ENCODE peak calls at places on chromosomes 3 and 15, in nine cellular contexts. F, H, X, T, K, Y, G, R and A are unnamed samples.
A peak's percentile ranks its signal among the peaks of the same experiment; 100 is the strongest.

GRCh38 chr15:64800476-64800875 is 25.0 kb downstream of the PIF1 start:
- DNase-seq in F (no peak), H (no peak), X (no peak), T (peak; percentile 33), K (no peak), Y (no peak), G (no peak), R (no peak), A (no peak)

GRCh38 chr3:126111126-126111551 is 27.2 kb upstream of the SLC41A3 start:
- DNase-seq in F (peak; percentile 9), H (peak; percentile 0), X (peak; percentile 26), T (no peak), K (no peak), Y (no peak), G (peak; percentile 88), R (no peak), A (peak; percentile 20)

GRCh38 chr3:143783856-143784370 is 64.4 kb downstream of the SLC9A9 start:
- DNase-seq in F (no peak), H (no peak), X (no peak), T (no peak), K (no peak), Y (no peak), G (no peak), R (no peak), A (no peak)

GRCh38 chr3:53102601-53103147 is 27.6 kb downstream of the RFT1 start:
- DNase-seq in F (no peak), H (peak; percentile 38), X (no peak), T (no peak), K (no peak), Y (no peak), G (no peak), R (peak; percentile 51), A (no peak)

GRCh38 chr15:84886211-84886983 is 1.9 kb downstream of the SLC28A1 start:
- DNase-seq in F (no peak), H (no peak), X (no peak), T (no peak), K (peak; percentile 71), Y (no peak), G (no peak), R (no peak), A (no peak)

GRCh38 chr15:73244333-73244732 is 124.4 kb downstream of the HCN4 start:
- DNase-seq in F (no peak), H (no peak), X (no peak), T (peak; percentile 54), K (peak; percentile 31), Y (no peak), G (no peak), R (peak; percentile 20), A (no peak)

GRCh38 chr3:124119056-124119721 is 127.3 kb upstream of the ROPN1 start:
- DNase-seq in F (no peak), H (no peak), X (no peak), T (peak; percentile 6), K (no peak), Y (no peak), G (no peak), R (no peak), A (no peak)

GRCh38 chr3:48826451-48826850 is 21.2 kb downstream of the PRKAR2A start:
- DNase-seq in F (no peak), H (no peak), X (no peak), T (no peak), K (no peak), Y (no peak), G (no peak), R (no peak), A (no peak)

GRCh38 chr3:113005622-113006021 is 14.8 kb downstream of the GTPBP8 start:
- DNase-seq in F (no peak), H (no peak), X (no peak), T (no peak), K (no peak), Y (no peak), G (no peak), R (no peak), A (no peak)

DNA sequence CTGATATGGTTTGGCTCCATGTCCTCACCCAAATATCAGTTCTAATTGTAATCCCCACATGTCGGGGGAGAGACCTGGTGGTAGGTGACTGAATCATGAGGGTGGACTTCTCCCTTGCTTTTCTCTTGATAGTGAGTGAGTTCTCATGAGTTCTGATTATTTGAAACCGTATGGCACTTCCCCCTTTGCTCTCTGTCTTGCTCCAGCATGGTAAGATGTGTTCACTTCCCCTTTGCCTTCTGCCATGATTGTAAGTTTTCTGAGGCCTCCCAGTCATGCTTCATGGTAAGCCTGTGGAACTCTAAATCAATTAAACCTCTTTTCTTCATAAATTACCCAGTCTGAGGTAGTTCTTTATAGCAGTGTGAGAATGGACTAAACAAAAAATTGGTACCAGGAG is 107.6 kb downstream of the IMPG2 start:
- DNase-seq in F (no peak), H (no peak), X (no peak), T (no peak), K (no peak), Y (no peak), G (no peak), R (no peak), A (no peak)
- H3K27ac ChIP-seq in F (no peak overlapping the region), H (no peak overlapping the region), X (no peak overlapping the region), T (no peak overlapping the region), K (no peak overlapping the region), Y (no peak overlapping the region), G (no peak overlapping the region), R (no peak overlapping the region), A (no peak overlapping the region)

GRCh38 chr3:121431717-121432517 is 113.9 kb downstream of the POLQ start:
- DNase-seq in F (no peak), H (peak; percentile 19), X (no peak), T (no peak), K (peak; percentile 35), Y (no peak), G (no peak), R (no peak), A (no peak)
- H3K4me3 ChIP-seq in F (peak overlapping the region; percentile 30), H (no peak overlapping the region), X (peak overlapping the region; percentile 36), T (no peak overlapping the region), K (no peak overlapping the region), Y (peak overlapping the region; percentile 14), G (peak overlapping the region; percentile 48), R (no peak overlapping the region), A (peak overlapping the region; percentile 12)

DNA sequence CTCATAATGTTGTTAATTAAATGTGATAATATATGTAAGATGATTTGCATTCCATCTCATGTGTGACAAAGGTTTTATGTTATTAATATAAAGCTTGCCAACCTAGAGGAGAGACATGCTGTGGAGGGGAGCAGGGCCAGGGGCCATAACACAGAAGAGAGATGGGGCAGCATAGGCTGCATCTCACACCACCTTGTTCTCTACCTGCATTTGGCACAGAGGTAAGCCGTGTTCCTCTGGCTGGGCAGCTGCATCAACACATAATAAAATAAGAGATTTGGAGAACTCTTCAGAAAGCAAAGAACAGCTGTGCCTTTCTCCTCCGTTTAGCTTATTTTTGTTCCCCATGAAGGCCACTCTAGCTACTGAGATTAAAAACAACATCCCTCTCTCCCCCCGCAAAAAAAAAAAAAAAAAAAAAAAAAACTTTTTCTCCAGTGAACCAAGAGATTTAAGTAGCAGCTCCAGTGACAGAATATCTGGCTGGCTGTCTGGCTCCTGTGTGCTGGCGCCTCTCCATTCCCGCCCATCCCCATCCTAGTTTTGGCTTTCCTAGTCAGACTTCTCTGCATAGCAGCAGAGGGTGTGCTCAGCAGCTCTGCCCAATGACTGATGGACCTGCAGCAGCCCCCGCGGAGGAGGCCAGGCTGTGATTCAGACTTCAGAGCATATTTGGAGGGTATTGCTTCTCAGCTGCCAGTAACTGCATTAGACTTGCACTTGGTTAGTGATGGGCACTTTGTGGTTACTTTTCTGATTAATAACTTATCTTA is 52.2 kb upstream of the STXBP5L start:
- DNase-seq in F (peak; percentile 91), H (peak; percentile 10), X (no peak), T (peak; percentile 41), K (no peak), Y (no peak), G (no peak), R (no peak), A (no peak)
- TF ChIP-seq EP300 in F (no peak), H (no peak), X (no peak), T (no peak), K (no peak), Y (no peak), G (no peak), R (no peak), A (no peak)

GRCh38 chr3:172293093-172293492 is 155.2 kb downstream of the GHSR start:
- DNase-seq in F (no peak), H (no peak), X (no peak), T (no peak), K (no peak), Y (no peak), G (no peak), R (no peak), A (no peak)

GRCh38 chr3:172296248-172296974 is 151.8 kb downstream of the GHSR start:
- DNase-seq in F (no peak), H (no peak), X (no peak), T (no peak), K (no peak), Y (no peak), G (no peak), R (no peak), A (no peak)

GRCh38 chr3:172296975-172297332 is 151.3 kb downstream of the GHSR start:
- DNase-seq in F (no peak), H (no peak), X (no peak), T (no peak), K (no peak), Y (no peak), G (no peak), R (no peak), A (no peak)

GRCh38 chr3:172292422-172292821 is 155.8 kb downstream of the GHSR start:
- DNase-seq in F (no peak), H (no peak), X (no peak), T (no peak), K (no peak), Y (no peak), G (no peak), R (no peak), A (no peak)

DNA sequence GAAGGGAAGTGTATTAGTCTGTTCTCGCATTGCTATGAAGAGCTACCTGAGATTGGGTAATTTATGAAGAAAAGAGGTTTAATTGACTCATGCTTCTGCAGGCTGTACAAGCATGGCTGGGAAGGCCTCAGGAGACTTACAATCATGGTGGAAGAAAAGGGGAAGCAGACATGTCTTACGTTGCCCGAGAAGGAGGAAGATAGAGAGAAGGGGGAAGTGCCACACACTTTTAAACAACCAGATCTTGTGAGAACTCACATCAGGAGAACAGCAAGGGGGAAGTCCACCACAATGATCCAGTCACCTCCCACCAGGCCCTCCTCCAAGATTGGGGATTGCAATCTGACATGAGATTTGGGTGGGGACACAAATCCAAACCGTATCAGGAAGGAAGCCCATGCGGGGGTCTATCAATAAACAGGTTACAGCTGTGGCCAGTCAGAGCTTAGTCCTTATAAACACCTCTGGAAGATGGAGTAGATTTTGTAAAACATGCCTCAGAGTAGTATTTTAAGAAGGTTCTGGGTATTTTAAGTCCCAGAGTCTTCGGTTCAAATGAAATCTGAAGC is 153.9 kb downstream of the GHSR start:
- DNase-seq in F (no peak), H (no peak), X (no peak), T (no peak), K (no peak), Y (no peak), G (no peak), R (no peak), A (no peak)
- H3K27ac ChIP-seq in F (no peak overlapping the region), H (no peak overlapping the region), X (no peak overlapping the region), T (no peak overlapping the region), K (no peak overlapping the region), Y (no peak overlapping the region), G (no peak overlapping the region), R (no peak overlapping the region), A (no peak overlapping the region)

GRCh38 chr3:152276688-152277087 is 8.0 kb downstream of the MBNL1 start:
- DNase-seq in F (no peak), H (no peak), X (no peak), T (no peak), K (no peak), Y (no peak), G (no peak), R (no peak), A (no peak)
- H3K4me3 ChIP-seq in F (no peak overlapping the region), H (no peak overlapping the region), X (no peak overlapping the region), T (no peak overlapping the region), K (no peak overlapping the region), Y (no peak overlapping the region), G (no peak overlapping the region), R (no peak overlapping the region), A (no peak overlapping the region)